ENCODE peak calls at places on chromosomes 5 and 9, in nine cellular contexts. B, K, P, C, G, L, U, R and V are unnamed samples.

GRCh38 chr9:18520395-18520794 is 46.4 kb downstream of the ADAMTSL1 start:
- DNase-seq in L (peak), K (peak), C (no peak), R (no peak), P (no peak), B (no peak), G (no peak), U (no peak), V (no peak)

GRCh38 chr5:167152561-167152960 is 1138.9 kb upstream of the WWC1 start:
- DNase-seq in G (no peak), B (no peak), L (no peak), C (no peak), U (no peak), K (no peak), P (no peak), R (no peak), V (no peak)

GRCh38 chr9:115202960-115203751 is 85.2 kb upstream of the TNC start:
- DNase-seq in B (no peak), P (no peak), C (no peak), K (peak), G (no peak), L (peak), U (peak), R (no peak), V (no peak)

GRCh38 chr9:36867241-36867640 is 166.8 kb downstream of the PAX5 start:
- DNase-seq in C (no peak), B (no peak), U (no peak), G (no peak), R (no peak), L (no peak), P (no peak), K (peak), V (no peak)

GRCh38 chr9:98031169-98031568 is 25.4 kb upstream of the NANS start:
- DNase-seq in K (no peak), C (no peak), B (no peak), U (no peak), P (no peak), L (no peak), R (no peak), G (no peak), V (no peak)

GRCh38 chr9:76194896-76195295 is 199.3 kb downstream of the RFK start:
- DNase-seq in B (no peak), C (no peak), K (no peak), R (no peak), G (no peak), U (no peak), P (no peak), L (no peak), V (no peak)

GRCh38 chr5:53490747-53491146 is 10.3 kb downstream of the FST start:
- DNase-seq in B (no peak), K (no peak), C (no peak), U (no peak), R (no peak), L (no peak), G (no peak), P (no peak), V (no peak)

GRCh38 chr5:98907951-98908350 is 20.9 kb downstream of the CHD1 start:
- DNase-seq in G (no peak), L (no peak), B (no peak), K (no peak), R (no peak), C (no peak), U (no peak), P (no peak), V (no peak)

GRCh38 chr5:132764051-132764450 is 13.0 kb downstream of the SEPTIN8 start:
- DNase-seq in G (no peak), L (no peak), R (no peak), U (peak), K (no peak), B (no peak), P (no peak), C (no peak), V (no peak)

GRCh38 chr9:81396528-81396927 is 292.8 kb downstream of the TLE1 start:
- DNase-seq in U (no peak), P (no peak), G (no peak), C (no peak), L (no peak), K (no peak), R (no peak), B (no peak), V (no peak)

GRCh38 chr9:125532812-125533594 is 174.0 kb downstream of the MAPKAP1 start:
- DNase-seq in U (no peak), C (no peak), K (no peak), G (no peak), B (no peak), L (no peak), R (no peak), P (peak), V (no peak)

GRCh38 chr9:20111173-20111843 is 322.5 kb upstream of the SLC24A2 start:
- DNase-seq in P (no peak), R (no peak), B (no peak), G (no peak), U (no peak), K (no peak), L (no peak), C (no peak), V (no peak)

GRCh38 chr5:66436721-66437120 is 159.5 kb upstream of the MAST4 start:
- DNase-seq in U (no peak), R (no peak), P (peak), K (no peak), L (no peak), C (no peak), G (no peak), B (no peak), V (no peak)

GRCh38 chr5:59648949-59649921 is 244.3 kb downstream of the PDE4D start:
- DNase-seq in G (no peak), U (peak), K (no peak), B (no peak), L (no peak), C (no peak), R (no peak), P (no peak), V (peak)

GRCh38 chr9:22079873-22080341 is 70.8 kb upstream of the CDKN2B start:
- DNase-seq in C (peak), G (no peak), P (no peak), B (no peak), L (no peak), U (no peak), R (no peak), K (peak), V (no peak)

GRCh38 chr5:33277061-33277460 is 163.7 kb upstream of the TARS1 start:
- DNase-seq in G (no peak), C (no peak), B (no peak), L (no peak), P (no peak), U (no peak), R (no peak), K (no peak), V (no peak)

GRCh38 chr5:118692811-118693342 is 295.5 kb downstream of the DTWD2 start:
- DNase-seq in C (no peak), R (no peak), G (no peak), L (peak), P (no peak), B (no peak), K (no peak), U (no peak), V (no peak)

GRCh38 chr5:178392998-178393397 is 160.4 kb upstream of the PHYKPL start:
- DNase-seq in G (no peak), U (no peak), L (no peak), B (no peak), R (no peak), P (no peak), K (peak), C (no peak), V (peak)

GRCh38 chr5:32320144-32320543 is 7.4 kb upstream of the MTMR12 start:
- DNase-seq in L (no peak), G (no peak), C (no peak), B (no peak), R (no peak), P (peak), U (no peak), K (no peak), V (no peak)

GRCh38 chr9:105656131-105656921 is 5.9 kb upstream of the TAL2 start:
- DNase-seq in P (no peak), R (no peak), C (no peak), K (no peak), G (peak), L (peak), B (peak), U (peak), V (peak)

GRCh38 chr5:179124853-179125788 is 64.9 kb downstream of the ZNF354C start:
- DNase-seq in R (no peak), C (no peak), U (no peak), B (no peak), G (no peak), L (no peak), P (no peak), K (no peak), V (peak)

GRCh38 chr9:37953775-37954437 is 50.0 kb upstream of the SLC25A51 start:
- DNase-seq in B (peak), C (peak), L (no peak), G (peak), U (no peak), P (no peak), K (no peak), R (peak), V (no peak)
- H3K27ac ChIP-seq in B (peak), C (peak), L (peak), G (peak), U (no peak), P (peak), K (peak), R (no peak), V (peak)

GRCh38 chr9:25421560-25421959 is 256.7 kb downstream of the TUSC1 start:
- DNase-seq in L (no peak), R (no peak), C (no peak), G (no peak), K (no peak), U (no peak), P (no peak), B (no peak), V (no peak)

GRCh38 chr9:25415723-25416122 is 262.5 kb downstream of the TUSC1 start:
- DNase-seq in U (no peak), C (no peak), K (no peak), P (no peak), L (no peak), G (no peak), B (no peak), R (no peak), V (no peak)

DNA sequence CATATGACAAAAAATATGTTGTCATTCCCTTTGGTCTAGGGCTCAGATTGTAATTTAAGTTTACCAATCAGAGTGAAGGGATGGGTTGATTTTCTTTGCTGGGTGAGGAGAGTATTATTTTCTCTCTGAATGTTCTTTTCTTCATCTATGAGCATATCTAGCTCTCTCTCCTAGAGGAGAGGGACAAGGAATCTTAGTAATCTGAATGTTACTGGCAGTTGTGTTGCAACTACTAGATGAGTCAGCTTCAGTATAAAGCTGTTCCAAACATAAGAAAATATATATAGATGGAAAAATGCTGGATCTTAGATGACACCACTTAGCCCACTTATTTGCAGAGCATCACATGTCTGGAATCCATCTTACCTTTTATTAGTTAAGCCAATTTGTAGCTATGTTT is 259.3 kb downstream of the TUSC1 start:
- DNase-seq in K (no peak), C (no peak), R (no peak), L (no peak), B (no peak), G (no peak), P (no peak), U (no peak), V (no peak)
- TF ChIP-seq EP300 in K (no peak), C (no peak), R (no peak), L (no peak), B (no peak), G (no peak), P (no peak), U (no peak), V (no peak)

DNA sequence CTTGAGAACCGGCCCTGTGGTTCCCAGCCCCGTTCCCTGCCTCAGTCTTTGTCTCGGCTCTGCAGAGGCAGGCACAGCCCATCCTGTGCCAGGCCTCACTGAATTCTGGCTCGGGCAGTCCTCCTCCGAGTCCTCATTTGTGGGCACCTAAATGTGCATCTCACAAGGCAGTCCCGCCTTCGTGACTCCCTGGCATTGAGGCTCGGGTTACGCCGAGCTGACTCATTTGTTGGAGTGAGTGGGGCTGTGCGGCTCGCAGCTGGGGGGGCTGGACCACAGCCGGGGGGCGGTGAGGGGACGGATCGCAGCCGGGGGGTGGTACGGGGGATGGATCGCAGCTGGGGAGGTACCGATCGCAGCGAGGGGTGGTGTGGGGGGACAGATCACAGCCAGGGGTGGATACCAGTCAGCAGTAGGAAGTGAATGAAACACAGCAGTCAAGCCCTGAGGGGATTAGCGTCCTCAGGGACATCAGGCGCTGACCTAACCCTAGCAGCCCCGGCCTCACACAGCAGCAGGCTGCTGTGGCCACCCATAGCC is 72.2 kb downstream of the PSMB7 start:
- DNase-seq in P (peak), C (no peak), R (peak), K (peak), G (no peak), B (peak), U (peak), L (no peak), V (no peak)
- H3K27ac ChIP-seq in P (peak), C (no peak), R (no peak), K (peak), G (no peak), B (peak), U (peak), L (peak), V (peak)

GRCh38 chr5:93621340-93621872 is 38.4 kb downstream of the NR2F1 start:
- DNase-seq in U (peak), P (peak), C (no peak), B (peak), R (peak), K (peak), G (no peak), L (peak), V (peak)

GRCh38 chr5:93623153-93623552 is 40.1 kb downstream of the NR2F1 start:
- DNase-seq in R (no peak), L (no peak), B (no peak), P (no peak), U (no peak), G (no peak), K (no peak), C (no peak), V (no peak)

GRCh38 chr5:93626801-93627200 is 43.8 kb downstream of the NR2F1 start:
- DNase-seq in L (no peak), G (no peak), C (no peak), U (no peak), K (no peak), R (no peak), P (no peak), B (no peak), V (no peak)

GRCh38 chr5:93620487-93621339 is 37.7 kb downstream of the NR2F1 start:
- DNase-seq in P (no peak), L (peak), K (peak), G (no peak), U (peak), R (peak), C (no peak), B (peak), V (peak)

GRCh38 chr5:93622240-93622885 is 39.3 kb downstream of the NR2F1 start:
- DNase-seq in U (no peak), G (no peak), L (peak), P (no peak), K (no peak), C (no peak), B (no peak), R (peak), V (no peak)
- TF ChIP-seq EP300 in U (no peak), G (no peak), L (no peak), P (no peak), K (no peak), C (no peak), B (no peak), R (no peak), V (no peak)

GRCh38 chr9:124297915-124298645 is 40.3 kb downstream of the NEK6 start:
- DNase-seq in L (no peak), G (no peak), K (no peak), P (no peak), C (no peak), B (no peak), R (no peak), U (no peak), V (no peak)
- H3K27ac ChIP-seq in L (peak), G (no peak), K (peak), P (peak), C (no peak), B (peak), R (no peak), U (peak), V (no peak)